ENCODE peak calls at places on chromosome 11, in eight cellular contexts. Z is OCI-LY7; X is lower leg skin; B is AG10803; K is lung; L is AG04449; T is CD8-positive, alpha-beta T cell; W is left ventricle myocardium inferior. Y is an unnamed sample.
A peak's percentile ranks its signal among the peaks of the same experiment; 100 is the strongest.

GRCh38 chr11:9362393-9362863 is 22.0 kb upstream of the IPO7 start:
- DNase-seq in B (peak; percentile 25), X (peak; percentile 67), W (no peak), K (no peak), Z (no peak), T (no peak), L (no peak), Y (no peak)

GRCh38 chr11:106988151-106988806 is 30.0 kb downstream of the GUCY1A2 start:
- DNase-seq in B (peak; percentile 89), X (no peak), Z (no peak), K (no peak), W (no peak), L (peak; percentile 79), T (no peak), Y (peak; percentile 69)

GRCh38 chr11:9906043-9906791 is 242.3 kb downstream of the SWAP70 start:
- DNase-seq in L (peak; percentile 96), K (no peak), X (no peak), W (no peak), B (peak; percentile 100), T (no peak), Z (no peak), Y (peak; percentile 91)

GRCh38 chr11:3949132-3949531 is 93.7 kb downstream of the STIM1 start:
- DNase-seq in X (no peak), K (no peak), T (no peak), L (no peak), Z (peak; percentile 80), W (no peak), B (no peak), Y (no peak)

GRCh38 chr11:104451193-104451592 is 287.2 kb upstream of the PDGFD start:
- DNase-seq in W (peak; percentile 40), T (no peak), B (no peak), Z (no peak), L (no peak), K (no peak), X (no peak), Y (peak; percentile 27)

GRCh38 chr11:32072872-32073661 is 17.8 kb upstream of the RCN1 start:
- DNase-seq in T (no peak), X (no peak), B (peak; percentile 16), L (no peak), K (no peak), Z (no peak), W (no peak), Y (no peak)

GRCh38 chr11:75159081-75159953 is 8.4 kb downstream of the SLCO2B1 start:
- DNase-seq in X (no peak), Z (no peak), T (no peak), W (no peak), L (no peak), B (no peak), K (no peak), Y (no peak)

GRCh38 chr11:73147771-73148681 is 5.9 kb upstream of the FCHSD2 start:
- DNase-seq in W (peak; percentile 78), B (no peak), K (no peak), T (no peak), L (no peak), X (peak; percentile 82), Z (no peak), Y (no peak)

GRCh38 chr11:68839953-68840641 is 1.6 kb downstream of the CPT1A start:
- DNase-seq in K (no peak), W (no peak), B (peak; percentile 24), X (no peak), Z (peak; percentile 72), T (no peak), L (no peak), Y (peak; percentile 34)

GRCh38 chr11:130411223-130411622 is 17.2 kb downstream of the ADAMTS8 start:
- DNase-seq in W (no peak), L (no peak), T (no peak), K (no peak), Z (no peak), B (no peak), X (no peak), Y (no peak)

GRCh38 chr11:81237139-81237538 is 1496.5 kb downstream of the FAM181B start:
- DNase-seq in X (no peak), L (no peak), W (no peak), K (no peak), T (no peak), Z (peak; percentile 19), B (peak; percentile 0), Y (peak; percentile 37)

DNA sequence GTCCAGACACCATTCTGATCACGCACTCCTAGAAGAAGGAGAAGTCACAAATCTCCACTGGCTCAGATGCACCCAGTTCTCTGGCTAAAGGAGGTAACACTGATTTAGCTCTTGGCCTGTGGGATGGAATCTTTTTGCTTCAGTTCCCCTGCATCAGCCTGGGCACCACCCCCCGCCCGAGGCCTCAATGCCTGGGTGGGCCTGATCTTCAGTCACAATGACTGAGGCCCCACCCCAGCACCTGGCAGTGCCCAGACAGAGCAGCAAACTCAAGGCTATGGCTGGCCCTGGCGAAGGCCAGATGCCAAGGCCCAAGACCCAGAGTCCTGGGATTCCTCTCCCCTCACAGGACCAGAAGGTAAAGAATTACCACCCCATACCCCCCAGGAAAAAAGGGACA is 5.0 kb downstream of the CYB561A3 start:
- DNase-seq in Z (peak; percentile 44), K (no peak), W (no peak), X (no peak), L (no peak), B (no peak), T (no peak), Y (no peak)
- H3K4me3 ChIP-seq in Z (peak overlapping the region; percentile 55), K (no peak overlapping the region), W (no peak overlapping the region), X (no peak overlapping the region), L (no peak overlapping the region), B (no peak overlapping the region), T (no peak overlapping the region), Y (no peak overlapping the region)

GRCh38 chr11:36070215-36070976 is 126.5 kb downstream of the LDLRAD3 start:
- DNase-seq in X (no peak), Z (no peak), K (no peak), T (no peak), L (no peak), W (no peak), B (no peak), Y (no peak)
- TF ChIP-seq CTCF in X (no peak), Z (no peak), K (no peak), T (no peak), L (no peak), W (no peak), B (no peak), Y (no peak)

DNA sequence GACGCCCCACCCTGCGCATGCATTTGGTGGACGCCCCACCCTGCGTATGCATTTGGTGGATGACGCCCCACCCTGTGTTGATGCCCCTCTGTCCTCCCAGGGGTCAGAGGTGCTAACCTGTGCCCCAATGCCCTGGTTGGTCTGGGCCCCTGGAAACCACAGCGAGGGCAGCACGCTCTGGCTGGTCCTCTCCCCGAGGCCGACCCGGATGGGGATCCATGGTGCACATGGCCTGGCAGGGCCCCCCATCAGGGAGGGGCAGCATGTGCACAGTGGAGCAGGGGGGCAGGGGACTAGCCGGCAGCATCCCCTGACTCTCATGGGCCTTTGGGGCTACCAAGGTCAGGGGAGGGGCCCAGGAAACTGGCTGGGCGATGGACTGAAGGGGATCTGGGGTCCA is 7.7 kb upstream of the MUC5AC start:
- DNase-seq in Z (no peak), K (no peak), B (no peak), L (no peak), T (no peak), W (no peak), X (peak; percentile 72), Y (no peak)
- H3K4me3 ChIP-seq in Z (no peak overlapping the region), K (no peak overlapping the region), B (no peak overlapping the region), L (no peak overlapping the region), T (no peak overlapping the region), W (no peak overlapping the region), X (no peak overlapping the region), Y (no peak overlapping the region)

DNA sequence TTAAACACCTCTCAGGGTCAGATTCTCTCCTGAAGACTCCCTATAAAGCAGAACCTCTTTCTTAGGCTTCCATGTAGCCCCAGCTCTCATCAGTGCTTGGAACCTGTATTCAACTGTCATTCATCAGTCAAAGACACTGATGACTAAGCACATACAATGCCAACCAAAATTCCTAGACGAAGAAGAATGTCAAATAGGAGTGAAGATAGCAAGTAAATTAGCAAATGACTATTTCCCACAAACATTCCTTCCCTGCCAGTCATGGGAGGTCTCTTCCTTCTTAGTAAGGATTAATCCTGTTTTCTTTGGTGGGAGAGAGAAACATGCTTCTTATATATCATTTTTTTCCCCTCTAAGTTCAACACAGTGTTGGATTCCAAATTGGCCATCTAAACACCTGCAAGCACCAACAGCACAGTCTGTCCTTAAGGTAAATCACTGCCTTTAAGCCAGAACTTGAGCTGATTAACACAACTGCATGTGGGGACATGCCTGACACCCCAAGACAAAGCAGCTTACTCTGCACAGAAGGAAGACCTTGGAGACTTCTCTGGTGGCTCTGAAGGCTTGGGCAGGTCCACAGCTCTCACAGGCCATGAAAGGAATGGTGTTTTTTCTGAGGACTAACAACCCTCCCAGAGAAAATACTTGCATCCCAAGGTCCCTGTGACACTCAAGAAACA is 47.5 kb upstream of the ME3 start:
- DNase-seq in B (peak; percentile 91), X (no peak), W (no peak), L (no peak), K (no peak), T (no peak), Z (no peak), Y (peak; percentile 85)
- TF ChIP-seq CTCF in B (no peak), X (no peak), W (no peak), L (no peak), K (no peak), T (no peak), Z (no peak), Y (no peak)

GRCh38 chr11:108534274-108534882 is 36.2 kb upstream of the POGLUT3 start:
- DNase-seq in Z (no peak), L (no peak), W (no peak), K (no peak), X (peak; percentile 29), B (no peak), T (no peak), Y (no peak)

GRCh38 chr11:108535384-108535955 is 37.3 kb upstream of the POGLUT3 start:
- DNase-seq in W (no peak), Z (no peak), L (no peak), K (no peak), B (no peak), X (peak; percentile 42), T (no peak), Y (no peak)

GRCh38 chr11:108538022-108538424 is 39.8 kb upstream of the POGLUT3 start:
- DNase-seq in T (no peak), W (no peak), L (no peak), X (no peak), B (no peak), K (peak; percentile 76), Z (no peak), Y (no peak)

GRCh38 chr11:108538502-108538901 is 40.3 kb upstream of the POGLUT3 start:
- DNase-seq in Z (no peak), T (no peak), K (no peak), B (no peak), L (no peak), W (no peak), X (peak; percentile 34), Y (no peak)

GRCh38 chr11:108536783-108537182 is 38.6 kb upstream of the POGLUT3 start:
- DNase-seq in L (no peak), W (no peak), X (peak; percentile 37), Z (no peak), B (no peak), K (no peak), T (no peak), Y (no peak)
- H3K4me3 ChIP-seq in L (no peak overlapping the region), W (no peak overlapping the region), X (no peak overlapping the region), Z (no peak overlapping the region), B (no peak overlapping the region), K (no peak overlapping the region), T (no peak overlapping the region), Y (no peak overlapping the region)

GRCh38 chr11:33257897-33258630 is 883 bp downstream of the HIPK3 start:
- DNase-seq in B (peak; percentile 89), Z (peak; percentile 84), T (peak; percentile 48), L (no peak), W (peak; percentile 91), K (peak; percentile 89), X (peak; percentile 97), Y (peak; percentile 94)
- TF ChIP-seq CTCF in B (no peak), Z (peak; percentile 43), T (peak; percentile 23), L (peak; percentile 16), W (peak; percentile 62), K (no peak), X (no peak), Y (no peak)

GRCh38 chr11:63563201-63564055 is at the start of gene PLAAT2:
- DNase-seq in T (no peak), X (no peak), K (no peak), W (no peak), Z (no peak), B (no peak), L (no peak), Y (no peak)
- H3K4me3 ChIP-seq in T (no peak within 1 kb of the TSS), X (no peak within 1 kb of the TSS), K (no peak within 1 kb of the TSS), W (no peak within 1 kb of the TSS), Z (no peak within 1 kb of the TSS), B (no peak within 1 kb of the TSS), L (no peak within 1 kb of the TSS), Y (no peak within 1 kb of the TSS)

Y was measured in fibroblast of pulmonary artery.